ENCODE peak calls at places on chromosomes 3 and 15, in six cellular contexts. B is GM03348; P is choroid plexus epithelial cell; V is stimulated activated CD4-positive, alpha-beta T cell treated with anti-CD3 and anti-CD28 coated beads, Interleukin-2, amount 100 ng/mL, for 48 hours; D is AG08395; Q is NT2/D1. T is an unnamed sample.

GRCh38 chr3:189842681-189843602 is 211.8 kb downstream of the TP63 start:
- DNase-seq in P (no peak), B (no peak), D (no peak), V (no peak), Q (no peak), T (no peak)

GRCh38 chr3:138079901-138080300 is 35.5 kb downstream of the DZIP1L start:
- DNase-seq in B (no peak), D (no peak), Q (no peak), P (peak), V (no peak), T (no peak)

GRCh38 chr15:46304320-46304719 is 669.5 kb downstream of the SQOR start:
- DNase-seq in V (peak), B (no peak), P (no peak), D (no peak), Q (peak), T (no peak)

GRCh38 chr15:69810441-69811071 is 287.2 kb downstream of the TLE3 start:
- DNase-seq in D (no peak), V (no peak), P (peak), B (no peak), Q (no peak), T (no peak)

GRCh38 chr3:123656691-123657090 is 71.8 kb upstream of the HACD2 start:
- DNase-seq in Q (no peak), D (no peak), B (no peak), V (no peak), P (no peak), T (no peak)

GRCh38 chr3:195820186-195820585 is 8.5 kb upstream of the MUC4 start:
- DNase-seq in P (no peak), B (no peak), D (no peak), V (no peak), Q (no peak), T (no peak)

GRCh38 chr15:24957691-24958090 is 2.9 kb downstream of the SNRPN start:
- DNase-seq in P (no peak), B (no peak), D (no peak), V (no peak), Q (no peak), T (no peak)

GRCh38 chr15:89673162-89673506 is 6.0 kb downstream of the PLIN1 start:
- DNase-seq in Q (peak), P (peak), B (no peak), V (peak), D (no peak), T (no peak)

GRCh38 chr15:88382482-88382983 is 84.7 kb downstream of the MRPL46 start:
- DNase-seq in P (no peak), Q (no peak), D (no peak), V (no peak), B (no peak), T (no peak)

GRCh38 chr15:22827125-22827524 is 11.3 kb upstream of the NIPA2 start:
- DNase-seq in V (no peak), Q (no peak), P (no peak), D (no peak), B (no peak), T (no peak)

GRCh38 chr3:127233371-127233770 is 40.4 kb downstream of the PRR23E start:
- DNase-seq in Q (no peak), P (no peak), B (no peak), V (no peak), D (no peak), T (no peak)

GRCh38 chr15:25058080-25058785 is 103.4 kb downstream of the SNRPN start:
- DNase-seq in Q (no peak), P (no peak), D (no peak), V (no peak), B (no peak), T (peak)

GRCh38 chr3:65521032-65521431 is 517.7 kb downstream of the MAGI1 start:
- DNase-seq in B (no peak), P (no peak), D (no peak), Q (no peak), V (no peak), T (no peak)

GRCh38 chr3:185328324-185329004 is 34.5 kb upstream of the MAP3K13 start:
- DNase-seq in P (peak), Q (no peak), D (no peak), B (no peak), V (no peak), T (no peak)

GRCh38 chr3:191889781-191890180 is 428.8 kb downstream of the PYDC2 start:
- DNase-seq in B (no peak), D (no peak), Q (no peak), P (no peak), V (no peak), T (no peak)

GRCh38 chr3:101381809-101382208 is 61.4 kb upstream of the IMPG2 start:
- DNase-seq in P (peak), V (no peak), D (peak), Q (no peak), B (peak), T (peak)

GRCh38 chr3:122794779-122795673 is at the start of gene SLC49A4:
- DNase-seq in B (peak), Q (peak), V (peak), D (peak), P (peak), T (peak)

GRCh38 chr15:38070778-38071177 is 136.3 kb downstream of the TMCO5A start:
- DNase-seq in B (no peak), V (no peak), Q (no peak), D (no peak), P (no peak), T (no peak)

GRCh38 chr15:75840659-75841058 is 2.6 kb upstream of the UBE2Q2 start:
- DNase-seq in V (no peak), Q (no peak), D (peak), B (peak), P (peak), T (peak)

GRCh38 chr3:129441215-129441614 is 1.2 kb downstream of the IFT122 start:
- DNase-seq in V (no peak), Q (no peak), B (no peak), D (no peak), P (peak), T (no peak)

GRCh38 chr3:14570089-14570488 is 29.9 kb upstream of the GRIP2 start:
- DNase-seq in V (no peak), P (no peak), D (no peak), Q (no peak), B (no peak), T (no peak)

GRCh38 chr3:46021516-46021915 is 5.8 kb downstream of the XCR1 start:
- DNase-seq in Q (no peak), V (no peak), B (no peak), P (no peak), D (no peak), T (no peak)

GRCh38 chr3:29373016-29373690 is 92.3 kb downstream of the RBMS3 start:
- DNase-seq in B (peak), Q (no peak), V (no peak), D (peak), P (peak), T (peak)

GRCh38 chr3:34947849-34948248 is 691.5 kb upstream of the ARPP21 start:
- DNase-seq in B (no peak), V (no peak), P (peak), Q (peak), D (no peak), T (no peak)

T was measured in AG20443.